ENCODE peak calls at places on chromosomes 4 and X, in four cellular contexts. One of them, this sample, is unnamed.

GRCh38 chr4:126458993-126459392 is 1144.2 kb downstream of the FAT4 start:
- DNase-seq in mesendoderm: no peak
- DNase-seq in brain microvascular endothelial cell: no peak
- DNase-seq in effector memory CD4-positive, alpha-beta T cell: no peak
- DNase-seq in this sample: no peak

GRCh38 chrX:21975827-21976226 is 35.3 kb downstream of the SMS start:
- DNase-seq in effector memory CD4-positive, alpha-beta T cell: no peak
- DNase-seq in brain microvascular endothelial cell: peak; percentile 47
- DNase-seq in mesendoderm: peak; percentile 16
- DNase-seq in this sample: peak; percentile 42

GRCh38 chr4:89539374-89539773 is 231.8 kb upstream of the GPRIN3 start:
- DNase-seq in effector memory CD4-positive, alpha-beta T cell: no peak
- DNase-seq in brain microvascular endothelial cell: peak; percentile 71
- DNase-seq in mesendoderm: peak; percentile 56
- DNase-seq in this sample: no peak

GRCh38 chrX:4710618-4711433 is 997.4 kb upstream of the PRKX start:
- DNase-seq in brain microvascular endothelial cell: no peak
- DNase-seq in mesendoderm: peak; percentile 58
- DNase-seq in effector memory CD4-positive, alpha-beta T cell: no peak
- DNase-seq in this sample: no peak

GRCh38 chr4:180900781-180901180 is 1342.4 kb upstream of the TENM3 start:
- DNase-seq in effector memory CD4-positive, alpha-beta T cell: no peak
- DNase-seq in mesendoderm: peak; percentile 3
- DNase-seq in brain microvascular endothelial cell: no peak
- DNase-seq in this sample: no peak

GRCh38 chrX:9464435-9465371 is at the start of gene TBL1X:
- DNase-seq in effector memory CD4-positive, alpha-beta T cell: peak; percentile 35
- DNase-seq in brain microvascular endothelial cell: no peak
- DNase-seq in mesendoderm: peak; percentile 29
- DNase-seq in this sample: peak; percentile 65

GRCh38 chr4:3217771-3218170 is 31.2 kb upstream of the MSANTD1 start:
- DNase-seq in mesendoderm: no peak
- DNase-seq in effector memory CD4-positive, alpha-beta T cell: no peak
- DNase-seq in brain microvascular endothelial cell: no peak
- DNase-seq in this sample: no peak

GRCh38 chr4:71697031-71697430 is 86.8 kb downstream of the GC start:
- DNase-seq in brain microvascular endothelial cell: no peak
- DNase-seq in mesendoderm: peak; percentile 25
- DNase-seq in effector memory CD4-positive, alpha-beta T cell: no peak
- DNase-seq in this sample: no peak

GRCh38 chrX:87517571-87518141 is at the start of gene KLHL4:
- DNase-seq in effector memory CD4-positive, alpha-beta T cell: no peak
- DNase-seq in mesendoderm: peak; percentile 98
- DNase-seq in brain microvascular endothelial cell: peak; percentile 84
- DNase-seq in this sample: peak; percentile 3

GRCh38 chrX:72351606-72352338 is 46.1 kb upstream of the CITED1 start:
- DNase-seq in effector memory CD4-positive, alpha-beta T cell: no peak
- DNase-seq in brain microvascular endothelial cell: no peak
- DNase-seq in mesendoderm: no peak
- DNase-seq in this sample: no peak

GRCh38 chrX:10176121-10177003 is 19.6 kb downstream of the CLCN4 start:
- DNase-seq in effector memory CD4-positive, alpha-beta T cell: no peak
- DNase-seq in mesendoderm: no peak
- DNase-seq in brain microvascular endothelial cell: no peak
- DNase-seq in this sample: peak; percentile 20

GRCh38 chr4:76199664-76200211 is 13.9 kb downstream of the SCARB2 start:
- DNase-seq in mesendoderm: peak; percentile 21
- DNase-seq in effector memory CD4-positive, alpha-beta T cell: no peak
- DNase-seq in brain microvascular endothelial cell: peak; percentile 33
- DNase-seq in this sample: no peak

GRCh38 chr4:1452431-1453051 is 46.3 kb upstream of the NKX1-1 start:
- DNase-seq in effector memory CD4-positive, alpha-beta T cell: no peak
- DNase-seq in brain microvascular endothelial cell: no peak
- DNase-seq in mesendoderm: no peak
- DNase-seq in this sample: no peak
- H3K27me3 ChIP-seq in effector memory CD4-positive, alpha-beta T cell: no peaks in the 10 kb centered on the region
- H3K27me3 ChIP-seq in brain microvascular endothelial cell: no peaks in the 10 kb centered on the region
- H3K27me3 ChIP-seq in mesendoderm: no peaks in the 10 kb centered on the region
- H3K27me3 ChIP-seq in this sample: peaks cover 19% of the 10 kb centered on the region

GRCh38 chrX:25012793-25013592 is 2.8 kb downstream of the ARX start:
- DNase-seq in brain microvascular endothelial cell: no peak
- DNase-seq in mesendoderm: no peak
- DNase-seq in effector memory CD4-positive, alpha-beta T cell: no peak
- DNase-seq in this sample: no peak
- H3K27me3 ChIP-seq in brain microvascular endothelial cell: peaks cover 33% of the 10 kb centered on the region
- H3K27me3 ChIP-seq in mesendoderm: peaks cover 68% of the 10 kb centered on the region
- H3K27me3 ChIP-seq in effector memory CD4-positive, alpha-beta T cell: peaks cover 29% of the 10 kb centered on the region
- H3K27me3 ChIP-seq in this sample: no peaks in the 10 kb centered on the region

DNA sequence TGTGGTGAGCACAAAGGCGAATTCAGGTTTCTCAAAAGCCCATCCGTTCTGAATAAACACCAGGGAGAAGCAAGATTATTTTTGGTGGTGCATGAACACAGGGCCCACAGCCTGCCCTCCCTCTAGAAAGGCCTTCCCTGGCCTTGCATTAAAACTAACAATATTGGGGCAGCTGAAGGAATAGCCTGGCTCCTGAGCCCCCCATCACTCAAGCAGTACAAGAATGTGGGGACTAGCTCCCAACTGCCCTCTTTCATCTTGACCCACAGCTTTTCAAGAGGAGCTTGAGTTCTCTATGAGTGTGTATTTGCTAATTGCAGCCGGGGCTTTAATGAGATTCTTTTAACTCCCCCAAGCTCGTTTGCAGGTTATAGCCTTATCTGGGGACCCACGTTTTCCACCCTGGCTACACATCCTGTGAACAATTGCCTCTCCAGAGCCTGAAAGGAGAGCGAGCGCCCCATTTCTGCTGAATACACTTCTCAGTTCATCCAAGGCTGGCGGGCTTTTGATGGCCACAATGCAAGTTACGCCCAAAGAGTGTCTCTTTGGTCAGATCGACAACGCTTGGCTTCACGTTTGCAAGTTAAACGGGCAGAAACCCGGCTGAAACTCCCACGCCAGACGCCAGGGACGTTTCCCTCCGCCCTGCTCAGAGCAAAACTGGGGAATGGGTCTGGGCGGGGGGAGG is 4.7 kb upstream of the GSX2 start:
- DNase-seq in brain microvascular endothelial cell: no peak
- DNase-seq in mesendoderm: no peak
- DNase-seq in effector memory CD4-positive, alpha-beta T cell: no peak
- DNase-seq in this sample: no peak
- H3K27me3 ChIP-seq in brain microvascular endothelial cell: peaks cover 60% of the 10 kb centered on the region
- H3K27me3 ChIP-seq in mesendoderm: peaks cover 82% of the 10 kb centered on the region
- H3K27me3 ChIP-seq in effector memory CD4-positive, alpha-beta T cell: peaks cover 76% of the 10 kb centered on the region
- H3K27me3 ChIP-seq in this sample: peaks cover 73% of the 10 kb centered on the region

DNA sequence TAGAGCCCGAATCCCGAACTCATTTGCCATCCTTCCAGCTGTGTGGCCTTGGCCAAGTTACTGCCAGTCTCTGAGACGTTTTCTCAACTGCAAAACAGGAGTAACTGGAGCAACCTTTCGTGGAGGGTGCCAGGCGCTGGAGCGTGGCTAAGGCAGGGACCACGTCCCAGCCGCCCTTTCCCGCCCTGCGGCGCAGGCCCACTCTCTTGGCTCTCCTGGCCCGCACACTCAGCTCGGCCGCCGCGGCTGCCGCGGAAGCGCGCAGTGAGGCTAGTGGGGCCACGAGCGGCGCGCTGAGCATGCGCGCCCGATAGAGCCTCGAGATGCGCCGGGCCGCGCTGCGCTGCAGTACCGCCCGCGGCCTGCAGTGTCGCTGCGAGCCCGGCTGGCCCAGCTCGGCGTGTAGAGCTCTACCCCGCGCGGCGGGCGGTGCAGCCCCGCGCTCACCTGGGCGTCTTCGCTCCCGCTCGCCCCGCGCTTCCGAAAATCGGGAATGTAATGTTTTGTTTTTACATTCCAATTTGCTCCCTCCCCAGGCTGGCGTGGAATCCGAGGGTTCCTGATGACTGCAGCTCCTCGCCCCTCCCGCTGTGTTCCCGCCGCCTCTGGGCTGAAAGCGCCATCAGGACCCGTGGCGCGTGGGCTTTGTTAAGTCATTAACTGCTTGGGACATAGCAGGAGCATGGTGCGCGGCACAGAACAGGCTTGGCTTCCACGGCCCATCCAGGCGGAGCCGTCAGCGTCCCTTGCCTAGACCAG is 4.0 kb upstream of the ZNF518B start:
- DNase-seq in mesendoderm: peak; percentile 82
- DNase-seq in effector memory CD4-positive, alpha-beta T cell: peak; percentile 63
- DNase-seq in brain microvascular endothelial cell: no peak
- DNase-seq in this sample: no peak
- H3K27me3 ChIP-seq in mesendoderm: peaks cover 35% of the 10 kb centered on the region
- H3K27me3 ChIP-seq in effector memory CD4-positive, alpha-beta T cell: peaks cover 3% of the 10 kb centered on the region
- H3K27me3 ChIP-seq in brain microvascular endothelial cell: peaks cover 5% of the 10 kb centered on the region
- H3K27me3 ChIP-seq in this sample: no peaks in the 10 kb centered on the region

DNA sequence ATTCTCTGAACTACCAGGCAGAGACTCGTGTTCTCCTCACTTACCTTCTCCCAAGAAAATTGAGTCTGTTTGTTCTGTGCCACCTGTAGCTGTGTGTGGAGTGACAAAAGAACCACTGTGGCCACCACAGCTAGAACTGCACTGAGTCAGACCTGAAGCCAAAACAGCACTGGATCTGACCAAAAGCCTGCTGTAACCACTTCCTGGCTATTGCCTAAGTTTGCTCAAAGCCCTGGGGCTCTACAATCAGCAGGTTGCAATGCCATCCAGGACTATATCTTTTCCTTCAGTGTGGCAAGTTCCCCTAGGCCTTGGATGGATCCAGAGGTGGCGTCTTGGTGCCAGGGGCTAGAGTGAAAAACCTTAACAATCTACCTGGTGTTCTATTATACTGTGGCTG is 449.1 kb downstream of the FAM133A start:
- DNase-seq in brain microvascular endothelial cell: no peak
- DNase-seq in effector memory CD4-positive, alpha-beta T cell: no peak
- DNase-seq in mesendoderm: no peak
- DNase-seq in this sample: no peak
- H3K27me3 ChIP-seq in brain microvascular endothelial cell: no peaks in the 10 kb centered on the region
- H3K27me3 ChIP-seq in effector memory CD4-positive, alpha-beta T cell: no peaks in the 10 kb centered on the region
- H3K27me3 ChIP-seq in mesendoderm: no peaks in the 10 kb centered on the region
- H3K27me3 ChIP-seq in this sample: no peaks in the 10 kb centered on the region

DNA sequence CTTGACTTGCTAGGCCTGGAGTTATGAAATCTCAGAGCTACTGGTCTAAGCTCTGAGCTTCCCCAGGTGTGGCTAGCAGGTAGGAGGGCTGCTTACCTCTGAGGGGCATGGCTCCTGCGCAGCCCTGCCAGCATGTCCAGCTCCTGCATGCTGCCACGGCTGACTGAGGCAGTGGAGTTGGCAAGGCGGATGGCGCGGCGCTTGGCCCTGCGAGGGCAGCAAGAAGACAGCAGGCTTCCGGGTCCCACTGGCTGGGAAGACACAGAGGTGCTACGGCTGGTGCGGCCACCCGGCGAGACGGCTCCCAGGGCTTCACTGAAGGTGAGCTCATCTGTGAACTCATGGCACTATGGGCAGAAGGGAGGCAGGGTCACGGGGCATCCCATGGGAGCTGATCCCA is 5.7 kb downstream of the KCND1 start:
- DNase-seq in effector memory CD4-positive, alpha-beta T cell: no peak
- DNase-seq in mesendoderm: no peak
- DNase-seq in brain microvascular endothelial cell: no peak
- DNase-seq in this sample: no peak
- H3K27me3 ChIP-seq in effector memory CD4-positive, alpha-beta T cell: no peaks in the 10 kb centered on the region
- H3K27me3 ChIP-seq in mesendoderm: no peaks in the 10 kb centered on the region
- H3K27me3 ChIP-seq in brain microvascular endothelial cell: no peaks in the 10 kb centered on the region
- H3K27me3 ChIP-seq in this sample: no peaks in the 10 kb centered on the region